ENCODE peak calls at places on chromosomes 11 and 22, in six cellular contexts. C is stimulated activated CD4-positive, alpha-beta T cell treated with anti-CD3 and anti-CD28 coated beads, Interleukin-4, amount 100 ng/mL, for 1 hour; R is lower lobe of right lung; X is GM20000; H is CD8-positive, alpha-beta memory T cell; W is T-helper 1 cell. M is an unnamed sample.

GRCh38 chr11:72348250-72348649 is 86.1 kb downstream of the CLPB start:
- DNase-seq in W (no peak), H (no peak), X (no peak), R (no peak), C (no peak), M (no peak)

GRCh38 chr22:46393791-46394333 is 58.3 kb downstream of the TRMU start:
- DNase-seq in H (no peak), C (no peak), R (no peak), W (no peak), X (no peak), M (no peak)

GRCh38 chr11:112837162-112837826 is 123.9 kb upstream of the NCAM1 start:
- DNase-seq in R (no peak), X (no peak), H (no peak), W (no peak), C (no peak), M (no peak)

GRCh38 chr22:46522743-46523300 is 14.6 kb downstream of the CELSR1 start:
- DNase-seq in W (no peak), C (no peak), R (no peak), H (no peak), X (no peak), M (no peak)

GRCh38 chr11:46003647-46004046 is 81.2 kb downstream of the LARGE2 start:
- DNase-seq in X (no peak), C (no peak), W (no peak), H (no peak), R (no peak), M (no peak)

GRCh38 chr22:26406118-26406517 is 22.9 kb upstream of the ASPHD2 start:
- DNase-seq in H (no peak), R (no peak), W (no peak), C (no peak), X (no peak), M (no peak)

GRCh38 chr22:29718949-29719893 is 582 bp upstream of the CABP7 start:
- DNase-seq in H (no peak), C (no peak), R (no peak), W (no peak), X (no peak), M (no peak)

GRCh38 chr11:9219572-9219971 is 45.6 kb downstream of the DENND5A start:
- DNase-seq in H (no peak), W (no peak), X (no peak), R (no peak), C (no peak), M (no peak)

GRCh38 chr11:78048561-78048960 is 15.1 kb upstream of the THRSP start:
- DNase-seq in X (no peak), W (no peak), H (no peak), C (no peak), R (no peak), M (no peak)

GRCh38 chr11:6483015-6483414 is 1.7 kb downstream of the TIMM10B start:
- DNase-seq in H (no peak), C (no peak), W (no peak), X (no peak), R (no peak), M (no peak)

GRCh38 chr11:133918606-133919260 is 38.0 kb downstream of the IGSF9B start:
- DNase-seq in X (no peak), W (no peak), C (no peak), H (no peak), R (no peak), M (no peak)

GRCh38 chr22:24601217-24602104 is 1.5 kb upstream of the GGT1 start:
- DNase-seq in R (peak), H (no peak), C (no peak), X (no peak), W (peak), M (peak)